ENCODE peak calls at places on chromosomes 3 and 15, in ten cellular contexts. B is stomach, N is breast epithelium, L is prostate gland, G is spleen, K is GM12878, U is HCT116, W is GM23338, H is transverse colon, T is esophagus muscularis mucosa. D is an unnamed sample.

GRCh38 chr15:101613130-101614000 is 38.8 kb downstream of the TM2D3 start:
- DNase-seq in L (peak), W (no peak), T (no peak), U (no peak), K (no peak), N (peak), G (no peak), H (peak), B (peak), D (peak)

GRCh38 chr3:119559441-119559963 is at the start of gene CD80:
- DNase-seq in W (peak), T (no peak), H (peak), U (peak), B (peak), G (peak), L (no peak), K (peak), N (no peak), D (peak)

GRCh38 chr3:191476053-191476787 is 15.3 kb downstream of the PYDC2 start:
- DNase-seq in G (no peak), U (peak), T (no peak), N (no peak), B (no peak), H (no peak), L (no peak), K (no peak), W (no peak), D (no peak)

GRCh38 chr3:190076601-190077444 is 43.9 kb downstream of the P3H2 start:
- DNase-seq in H (no peak), G (no peak), W (peak), L (peak), K (no peak), U (no peak), B (no peak), T (no peak), N (peak), D (no peak)

GRCh38 chr15:89912145-89912673 is 543 bp downstream of the ARPIN start:
- DNase-seq in H (peak), L (peak), N (no peak), G (peak), U (no peak), B (peak), T (no peak), K (no peak), W (peak), D (peak)

GRCh38 chr15:74291101-74292071 is 55.3 kb downstream of the CCDC33 start:
- DNase-seq in K (no peak), L (peak), H (peak), N (peak), W (peak), G (peak), B (peak), T (no peak), U (peak), D (peak)

GRCh38 chr15:78239811-78240210 is 5.4 kb upstream of the ACSBG1 start:
- DNase-seq in L (no peak), K (no peak), H (no peak), W (peak), T (no peak), G (no peak), N (no peak), U (no peak), B (no peak), D (no peak)

GRCh38 chr3:115702598-115702997 is 79.3 kb downstream of the GAP43 start:
- DNase-seq in U (no peak), G (no peak), L (no peak), T (no peak), B (no peak), K (no peak), W (no peak), N (no peak), H (no peak), D (no peak)

GRCh38 chr3:66797916-66798560 is 200.1 kb upstream of the KBTBD8 start:
- DNase-seq in W (peak), T (no peak), G (no peak), L (no peak), U (no peak), K (no peak), H (peak), B (peak), N (no peak), D (peak)

GRCh38 chr3:197392961-197393360 is 94.5 kb upstream of the DLG1 start:
- DNase-seq in N (no peak), G (no peak), H (no peak), K (no peak), U (no peak), B (no peak), W (no peak), L (no peak), T (no peak), D (no peak)

GRCh38 chr3:197394464-197395321 is 96.3 kb upstream of the DLG1 start:
- DNase-seq in H (no peak), W (no peak), U (peak), G (peak), L (peak), N (peak), B (peak), K (peak), T (no peak), D (no peak)

GRCh38 chr3:197398301-197398878 is 100.0 kb upstream of the DLG1 start:
- DNase-seq in L (no peak), T (no peak), W (no peak), H (no peak), U (no peak), G (no peak), B (no peak), K (no peak), N (no peak), D (no peak)

GRCh38 chr3:197397812-197398211 is 99.4 kb upstream of the DLG1 start:
- DNase-seq in H (no peak), W (no peak), G (no peak), U (no peak), T (no peak), K (no peak), N (no peak), L (no peak), B (no peak), D (no peak)

GRCh38 chr3:197393711-197394110 is 95.3 kb upstream of the DLG1 start:
- DNase-seq in N (no peak), U (no peak), H (no peak), W (no peak), G (peak), B (no peak), T (no peak), L (no peak), K (no peak), D (no peak)
- H3K27ac ChIP-seq in N (peak), U (no peak), H (no peak), W (no peak), G (no peak), B (no peak), T (no peak), L (peak), K (peak), D (no peak)

GRCh38 chr3:175346573-175347356 is 487.6 kb downstream of the NAALADL2 start:
- DNase-seq in H (peak), W (no peak), K (peak), T (no peak), U (peak), G (no peak), L (peak), B (peak), N (peak), D (peak)
- TF ChIP-seq POLR2AphosphoS5 in H (no peak), W (no peak), K (no peak), T (no peak), U (peak), G (no peak), L (peak), B (no peak), N (no peak), D (no peak)

GRCh38 chr3:61645148-61645547 is 83.8 kb downstream of the PTPRG start:
- DNase-seq in N (no peak), W (no peak), K (no peak), L (no peak), T (no peak), G (no peak), U (no peak), B (no peak), H (no peak), D (no peak)
- H3K27ac ChIP-seq in N (no peak), W (no peak), K (no peak), L (no peak), T (no peak), G (no peak), U (no peak), B (no peak), H (no peak), D (no peak)

GRCh38 chr3:9870978-9871377 is 9.1 kb downstream of the CIDEC start:
- DNase-seq in L (no peak), K (no peak), T (no peak), B (no peak), G (no peak), N (no peak), H (no peak), U (no peak), W (no peak), D (no peak)

GRCh38 chr3:9869955-9870354 is 10.1 kb downstream of the CIDEC start:
- DNase-seq in B (no peak), W (no peak), K (no peak), U (no peak), G (peak), H (no peak), N (no peak), L (no peak), T (no peak), D (no peak)

GRCh38 chr3:9862391-9863235 is 17.4 kb downstream of the CIDEC start:
- DNase-seq in H (peak), B (peak), T (no peak), K (no peak), G (peak), U (no peak), L (no peak), W (peak), N (no peak), D (peak)

GRCh38 chr3:9867106-9867505 is 12.9 kb downstream of the CIDEC start:
- DNase-seq in H (no peak), L (no peak), T (no peak), K (no peak), U (no peak), B (no peak), N (peak), G (peak), W (no peak), D (no peak)

DNA sequence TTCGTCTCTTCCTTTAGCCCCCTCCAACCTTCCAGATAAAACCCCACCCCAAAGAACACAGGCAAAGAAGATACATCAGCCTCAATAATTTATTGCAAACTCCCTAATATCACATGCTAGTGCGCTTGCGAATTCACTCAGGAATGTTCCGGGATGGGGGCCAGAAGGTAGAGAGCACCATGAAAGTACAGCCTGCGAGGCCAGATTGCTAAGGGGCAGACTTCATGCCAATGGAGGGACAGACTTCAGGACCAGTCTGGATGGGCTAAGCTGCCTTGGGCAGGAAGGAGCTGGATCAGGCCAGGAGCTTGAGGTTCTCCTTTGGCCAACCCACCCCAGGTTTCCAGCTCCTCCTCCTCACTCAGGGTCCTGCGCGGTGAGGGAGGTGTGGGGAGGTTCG is 13.4 kb downstream of the CIDEC start:
- DNase-seq in U (no peak), B (no peak), W (no peak), H (peak), T (no peak), L (peak), N (peak), G (no peak), K (no peak), D (peak)
- TF ChIP-seq POLR2AphosphoS5 in U (no peak), B (no peak), W (no peak), H (no peak), T (peak), L (peak), N (no peak), G (no peak), K (no peak), D (peak)

GRCh38 chr3:149239357-149239936 is 17.8 kb upstream of the CP start:
- DNase-seq in N (no peak), H (no peak), T (no peak), K (no peak), B (no peak), G (no peak), U (no peak), W (peak), L (no peak), D (no peak)

GRCh38 chr3:149233323-149233722 is 11.7 kb upstream of the CP start:
- DNase-seq in U (no peak), N (no peak), H (no peak), W (no peak), T (no peak), G (no peak), B (no peak), L (no peak), K (no peak), D (no peak)

GRCh38 chr3:149234671-149235245 is 13.1 kb upstream of the CP start:
- DNase-seq in W (no peak), G (no peak), L (no peak), T (no peak), B (no peak), N (no peak), H (no peak), K (no peak), U (no peak), D (no peak)

GRCh38 chr3:149231876-149232275 is 10.2 kb upstream of the CP start:
- DNase-seq in H (no peak), G (no peak), U (no peak), T (no peak), B (no peak), N (no peak), K (no peak), L (no peak), W (no peak), D (no peak)

GRCh38 chr3:149235599-149236424 is 14.2 kb upstream of the CP start:
- DNase-seq in B (no peak), L (no peak), W (no peak), H (no peak), G (no peak), T (no peak), N (no peak), K (no peak), U (no peak), D (no peak)
- H3K27ac ChIP-seq in B (no peak), L (no peak), W (no peak), H (no peak), G (no peak), T (no peak), N (no peak), K (no peak), U (no peak), D (no peak)

DNA sequence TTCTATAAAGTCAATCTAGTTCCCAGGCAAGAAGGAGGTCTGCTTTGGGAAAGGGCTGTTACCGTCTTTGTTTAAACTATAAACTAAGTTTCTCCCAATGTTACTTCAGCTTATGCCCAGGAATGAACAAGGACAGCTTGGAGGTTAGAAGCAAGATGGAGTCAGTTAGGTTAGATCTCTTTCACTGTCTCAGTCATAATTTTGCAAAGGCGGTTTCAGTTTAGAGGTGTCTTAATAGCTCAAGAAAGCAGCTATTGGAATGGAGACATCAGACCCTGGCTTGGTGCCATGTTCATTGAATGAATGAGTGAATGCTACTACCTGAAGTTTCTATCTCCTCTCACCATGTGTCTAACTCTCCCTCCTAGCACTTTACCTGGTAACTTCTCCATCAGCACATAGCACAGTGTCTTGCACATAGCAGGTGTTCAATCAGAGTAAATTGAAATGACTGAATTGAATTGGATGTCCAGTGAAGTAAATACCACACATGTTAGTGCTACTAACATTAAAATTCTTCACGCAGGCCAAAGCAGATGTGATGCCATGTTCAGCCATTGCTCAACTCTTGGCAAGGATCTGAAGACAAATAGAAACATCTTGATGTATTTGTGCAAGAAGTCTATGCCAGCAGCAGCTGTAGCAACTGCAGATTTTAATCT is 28.2 kb downstream of the CLEC3B start:
- DNase-seq in G (no peak), T (no peak), N (no peak), U (no peak), H (no peak), K (no peak), W (no peak), L (peak), B (no peak), D (no peak)
- TF ChIP-seq POLR2AphosphoS5 in G (no peak), T (no peak), N (no peak), U (no peak), H (no peak), K (no peak), W (no peak), L (peak), B (no peak), D (no peak)

GRCh38 chr3:17983106-17983505 is 240.7 kb upstream of the TBC1D5 start:
- DNase-seq in K (no peak), B (no peak), L (no peak), U (no peak), N (no peak), W (no peak), G (no peak), H (no peak), T (no peak), D (no peak)
- H3K27ac ChIP-seq in K (no peak), B (no peak), L (no peak), U (no peak), N (no peak), W (no peak), G (no peak), H (no peak), T (no peak), D (no peak)